ENCODE peak calls at places on chromosomes 4 and X, in five cellular contexts. L, J, V, I and Q are unnamed samples. For H3K27me3, the result is how much of the 10 kb centered on the place peaks cover.

GRCh38 chrX:77785400-77785745 is 643 bp downstream of the ATRX start:
- DNase-seq in L (peak), J (no peak), V (peak), I (peak), Q (no peak)

GRCh38 chr4:56689661-56690060 is 8.6 kb upstream of the HOPX start:
- DNase-seq in L (no peak), J (no peak), V (no peak), I (no peak), Q (no peak)

GRCh38 chrX:13506574-13506973 is 62.8 kb upstream of the EGFL6 start:
- DNase-seq in L (peak), J (peak), V (peak), I (peak), Q (no peak)

GRCh38 chr4:133493776-133494175 is 344.7 kb downstream of the PCDH10 start:
- DNase-seq in L (no peak), J (no peak), V (no peak), I (no peak), Q (peak)

GRCh38 chrX:154457491-154458115 is 478 bp upstream of the PLXNA3 start:
- DNase-seq in L (peak), J (no peak), V (no peak), I (peak), Q (no peak)

GRCh38 chr4:145886871-145887240 is 51.8 kb downstream of the ZNF827 start:
- DNase-seq in L (no peak), J (no peak), V (no peak), I (no peak), Q (no peak)

GRCh38 chrX:2707334-2707760 is 16.3 kb downstream of the CD99 start:
- DNase-seq in L (peak), J (peak), V (no peak), I (peak), Q (peak)

GRCh38 chrX:100216083-100216482 is 194.0 kb downstream of the PCDH19 start:
- DNase-seq in L (no peak), J (no peak), V (no peak), I (no peak), Q (no peak)

GRCh38 chr4:154822775-154823174 is 41.7 kb downstream of the RBM46 start:
- DNase-seq in L (no peak), J (no peak), V (no peak), I (peak), Q (peak)

GRCh38 chr4:154041595-154042086 is 252.8 kb upstream of the SFRP2 start:
- DNase-seq in L (no peak), J (no peak), V (no peak), I (no peak), Q (no peak)

GRCh38 chrX:101176439-101176838 is 43.1 kb upstream of the DRP2 start:
- DNase-seq in L (no peak), J (no peak), V (no peak), I (peak), Q (no peak)

GRCh38 chrX:19863237-19864223 is 23.9 kb downstream of the SH3KBP1 start:
- DNase-seq in L (no peak), J (no peak), V (no peak), I (no peak), Q (no peak)

GRCh38 chr4:105896984-105897760 is 1.9 kb downstream of the NPNT start:
- DNase-seq in L (no peak), J (no peak), V (no peak), I (peak), Q (peak)

GRCh38 chr4:105900541-105900940 is 5.3 kb downstream of the NPNT start:
- DNase-seq in L (no peak), J (no peak), V (no peak), I (no peak), Q (no peak)

DNA sequence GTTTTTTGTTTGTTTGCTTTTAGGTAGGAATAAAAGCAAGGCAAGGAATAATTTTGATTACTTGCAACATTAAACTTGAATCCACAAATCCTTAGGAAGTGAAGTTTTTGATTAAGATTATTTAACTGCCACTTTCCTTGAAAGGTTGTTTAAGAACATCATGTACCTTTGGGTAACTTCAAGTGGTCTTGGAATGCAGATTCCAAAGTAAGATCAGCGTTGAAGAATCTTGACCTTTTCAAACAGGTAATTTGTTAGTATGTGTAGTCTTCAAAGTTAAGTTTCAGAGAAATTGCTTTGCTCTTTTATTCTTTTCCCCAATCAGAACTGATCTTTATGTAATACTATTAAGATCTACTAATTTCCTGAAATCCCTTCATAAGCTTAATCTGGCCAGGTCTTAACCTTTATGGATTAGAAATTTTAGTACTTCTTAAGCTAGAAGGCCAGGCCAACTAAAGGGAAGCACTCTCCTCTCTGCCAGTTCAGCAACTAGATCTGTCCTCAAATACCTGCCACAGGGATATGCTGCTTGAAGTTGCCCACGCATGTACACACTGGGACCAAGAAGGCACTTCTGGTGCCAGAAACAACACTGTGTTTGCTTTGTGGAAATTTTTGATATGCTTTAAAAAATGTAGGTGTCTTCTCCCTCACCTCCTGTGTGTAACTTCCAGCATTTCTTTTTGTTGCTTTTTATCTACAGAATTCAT is 7.4 kb downstream of the NPNT start:
- DNase-seq in L (no peak), J (peak), V (no peak), I (no peak), Q (no peak)
- H3K27me3 ChIP-seq in L (under half), J (under half), V (under half), I (under half), Q (under half)

GRCh38 chr4:138901177-138901576 is 114.4 kb upstream of the NOCT start:
- DNase-seq in L (no peak), J (no peak), V (no peak), I (no peak), Q (no peak)
- H3K27ac ChIP-seq in L (no peak), J (no peak), V (no peak), I (no peak), Q (no peak)

GRCh38 chrX:39630344-39630743 is 467.4 kb downstream of the BCOR start:
- DNase-seq in L (no peak), J (no peak), V (no peak), I (no peak), Q (no peak)
- H3K27me3 ChIP-seq in L (under half), J (under half), V (under half), I (under half), Q (under half)

GRCh38 chr4:76688737-76689078 is 209.2 kb downstream of the SOWAHB start:
- DNase-seq in L (no peak), J (no peak), V (no peak), I (peak), Q (no peak)

GRCh38 chr4:76690906-76691275 is 207.1 kb downstream of the SOWAHB start:
- DNase-seq in L (no peak), J (no peak), V (no peak), I (peak), Q (no peak)

GRCh38 chr4:76687730-76688441 is 210.1 kb downstream of the SOWAHB start:
- DNase-seq in L (no peak), J (no peak), V (no peak), I (peak), Q (no peak)

GRCh38 chr4:76690091-76690905 is 207.6 kb downstream of the SOWAHB start:
- DNase-seq in L (peak), J (no peak), V (no peak), I (peak), Q (no peak)

DNA sequence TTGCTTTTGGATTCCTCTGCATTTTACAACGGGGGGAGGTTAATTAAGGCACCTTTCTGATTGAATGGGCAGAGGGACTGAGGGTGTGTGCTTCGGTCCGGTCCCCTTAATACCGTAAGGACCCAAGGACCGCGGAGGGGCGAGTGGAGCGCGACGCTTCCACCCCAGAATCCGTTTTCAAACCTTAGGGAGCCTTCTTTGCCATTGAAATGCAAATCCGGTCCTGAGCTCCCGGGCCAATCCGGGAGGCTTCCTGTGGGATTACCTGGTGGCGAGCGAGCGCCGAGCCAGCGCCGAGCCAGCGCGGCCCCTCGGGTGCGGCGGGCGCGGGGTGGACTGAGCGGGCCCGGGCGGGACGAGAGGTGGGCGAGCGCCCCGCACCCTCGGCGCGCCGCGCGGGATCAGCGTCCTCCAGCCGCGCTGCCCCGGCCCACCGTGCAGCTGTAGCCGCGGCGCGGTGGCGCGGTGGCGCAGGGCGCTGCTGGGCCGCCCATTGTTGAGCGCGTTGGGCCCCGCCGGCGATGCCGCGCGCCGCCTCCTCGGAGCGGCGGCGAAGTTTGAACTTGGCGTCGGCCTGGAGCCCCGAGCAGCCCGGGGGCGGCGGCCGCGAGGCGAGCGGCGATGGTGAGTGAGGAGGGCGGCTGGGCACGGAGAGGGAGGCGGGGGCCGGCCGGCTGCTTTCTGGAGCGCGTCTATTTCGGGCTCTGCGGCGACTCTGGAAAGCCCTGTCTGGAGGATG is 208.7 kb downstream of the SOWAHB start:
- DNase-seq in L (peak), J (no peak), V (peak), I (peak), Q (no peak)
- H3K27ac ChIP-seq in L (peak), J (no peak), V (no peak), I (peak), Q (peak)

GRCh38 chr4:121952290-121952689 is 430 bp upstream of the TRPC3 start:
- DNase-seq in L (no peak), J (no peak), V (no peak), I (no peak), Q (no peak)

GRCh38 chr4:121950680-121951569 is 935 bp downstream of the TRPC3 start:
- DNase-seq in L (no peak), J (no peak), V (peak), I (no peak), Q (no peak)

GRCh38 chr4:121953860-121954259 is 2.0 kb upstream of the TRPC3 start:
- DNase-seq in L (no peak), J (no peak), V (no peak), I (no peak), Q (no peak)

GRCh38 chr4:121950212-121950679 is 1.6 kb downstream of the TRPC3 start:
- DNase-seq in L (peak), J (peak), V (peak), I (no peak), Q (peak)

DNA sequence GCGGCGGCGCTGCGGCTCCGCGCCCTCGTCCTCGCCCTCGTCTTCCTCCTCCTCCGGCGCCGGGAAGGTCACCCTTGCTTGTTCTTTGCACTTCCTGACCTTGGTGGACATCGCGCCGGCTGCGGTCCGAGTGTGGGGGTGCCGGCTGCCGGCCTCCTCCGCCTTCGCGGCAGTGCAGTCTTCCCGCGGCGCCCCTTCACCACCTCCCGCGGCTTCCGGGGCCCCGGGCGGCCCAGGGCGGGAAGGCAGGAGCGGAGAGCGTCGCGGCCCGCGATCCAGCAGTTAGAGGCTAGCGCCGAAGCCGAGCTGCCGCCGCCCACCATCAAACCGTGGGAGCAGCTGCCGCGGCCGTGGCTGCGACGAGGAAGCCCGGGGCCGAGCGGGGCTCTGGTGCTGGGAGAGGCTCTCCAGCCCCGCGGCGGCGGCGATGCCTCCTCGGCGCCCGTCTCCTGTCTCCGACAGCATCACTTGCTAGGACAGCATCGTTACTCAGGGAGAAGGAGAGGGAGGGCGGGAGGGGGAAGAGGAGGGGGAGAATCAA is at the start of gene TRPC3:
- DNase-seq in L (no peak), J (no peak), V (peak), I (no peak), Q (no peak)
- H3K27me3 ChIP-seq in L (under half), J (under half), V (under half), I (half or more), Q (half or more)

DNA sequence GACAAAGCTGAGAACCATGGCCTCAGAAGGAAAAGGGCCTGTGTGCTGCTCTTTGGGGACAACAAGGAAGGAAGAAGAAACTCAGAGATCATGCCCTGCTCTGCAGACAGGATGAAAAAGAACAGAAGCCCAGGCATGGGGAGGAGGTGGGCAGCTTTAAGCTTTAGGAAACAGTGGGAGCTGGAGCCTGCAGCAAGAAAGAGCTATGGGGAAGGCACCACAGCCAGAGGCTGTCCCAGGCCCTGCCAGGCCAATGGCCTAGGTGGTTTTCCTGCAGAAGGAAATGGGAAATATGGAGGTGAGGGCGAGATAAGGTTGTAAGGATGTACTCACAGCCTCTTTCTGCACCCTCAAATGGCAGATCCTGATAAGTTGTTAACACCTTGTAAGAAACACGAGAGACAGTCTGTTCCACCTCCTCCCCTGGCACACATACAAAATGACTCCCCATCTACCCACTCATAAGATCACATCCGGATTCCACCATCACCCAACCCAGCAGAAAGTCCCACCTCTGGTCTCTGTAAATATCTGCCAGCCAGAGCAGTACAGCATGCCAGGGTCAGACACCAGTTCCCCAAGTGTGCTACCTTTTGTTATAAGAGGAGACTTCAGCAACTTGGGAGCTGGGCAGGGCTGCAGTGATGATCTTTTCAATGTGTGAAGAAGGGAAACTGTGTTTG is 105.2 kb downstream of the RTL5 start:
- DNase-seq in L (no peak), J (peak), V (no peak), I (peak), Q (no peak)
- H3K27ac ChIP-seq in L (no peak), J (no peak), V (no peak), I (no peak), Q (no peak)

GRCh38 chr4:7087036-7087435 is 19.2 kb upstream of the GRPEL1 start:
- DNase-seq in L (no peak), J (no peak), V (no peak), I (peak), Q (no peak)
- H3K27me3 ChIP-seq in L (under half), J (under half), V (under half), I (under half), Q (half or more)

GRCh38 chr4:97359826-97360225 is 783.5 kb downstream of the STPG2 start:
- DNase-seq in L (no peak), J (no peak), V (no peak), I (no peak), Q (no peak)
- H3K27ac ChIP-seq in L (no peak), J (no peak), V (no peak), I (no peak), Q (no peak)